ENCODE peak calls at places on chromosome 21, in ten cellular contexts. N is GM10248, L is fibroblast of lung, I is body of pancreas, G is fibroblast of the aortic adventitia, F is prostate gland, T is RWPE1, P is choroid plexus epithelial cell, Z is GM12865, S is heart left ventricle. E is an unnamed sample.

GRCh38 chr21:40841524-40842196 is 5.3 kb downstream of the DSCAM start:
- DNase-seq in F (peak; percentile 64), P (no peak), N (no peak), L (peak; percentile 40), Z (peak; percentile 2), T (no peak), I (peak; percentile 61), S (no peak), G (no peak), E (no peak)

GRCh38 chr21:31630062-31630711 is 29.3 kb upstream of the SOD1 start:
- DNase-seq in G (peak; percentile 82), T (peak; percentile 80), Z (no peak), I (peak; percentile 93), S (no peak), L (peak; percentile 90), F (peak; percentile 93), N (no peak), P (peak; percentile 97), E (peak; percentile 73)

GRCh38 chr21:42616366-42617340 is 36.8 kb upstream of the PDE9A start:
- DNase-seq in N (no peak), F (no peak), G (no peak), Z (no peak), I (no peak), L (no peak), P (no peak), T (no peak), S (no peak), E (no peak)

GRCh38 chr21:42187976-42188653 is 30.8 kb upstream of the ABCG1 start:
- DNase-seq in P (peak; percentile 36), L (peak; percentile 23), I (no peak), T (no peak), S (no peak), N (peak; percentile 85), G (peak; percentile 32), Z (peak; percentile 94), F (no peak), E (no peak)

GRCh38 chr21:20999567-21000169 is 1.5 kb downstream of the NCAM2 start:
- DNase-seq in L (peak; percentile 27), N (no peak), Z (peak; percentile 34), P (peak; percentile 76), I (no peak), T (peak; percentile 23), F (no peak), S (no peak), G (peak; percentile 80), E (no peak)

GRCh38 chr21:42395910-42396625 is at the start of gene TMPRSS3:
- DNase-seq in I (peak; percentile 64), S (no peak), F (peak; percentile 44), Z (no peak), L (no peak), T (peak; percentile 71), P (no peak), G (no peak), N (no peak), E (peak; percentile 43)

GRCh38 chr21:22993144-22993543 is 1994.9 kb downstream of the NCAM2 start:
- DNase-seq in L (no peak), S (no peak), P (no peak), G (no peak), T (no peak), I (no peak), F (no peak), Z (no peak), N (no peak), E (no peak)

GRCh38 chr21:31136891-31137290 is 98.6 kb upstream of the KRTAP19-8 start:
- DNase-seq in T (no peak), G (peak; percentile 23), L (peak; percentile 67), F (no peak), P (peak; percentile 93), S (no peak), Z (peak; percentile 63), I (no peak), N (no peak), E (no peak)

GRCh38 chr21:37452222-37452621 is 85.6 kb downstream of the DYRK1A start:
- DNase-seq in G (peak; percentile 93), I (no peak), N (no peak), S (no peak), F (no peak), T (peak; percentile 38), L (peak; percentile 94), Z (no peak), P (peak; percentile 94), E (no peak)

GRCh38 chr21:36709030-36709867 is 10.3 kb downstream of the SIM2 start:
- DNase-seq in F (no peak), S (no peak), G (no peak), L (no peak), T (no peak), N (peak; percentile 19), P (no peak), I (peak; percentile 8), Z (no peak), E (no peak)

GRCh38 chr21:20996421-20997307 is 1.5 kb upstream of the NCAM2 start:
- DNase-seq in F (no peak), N (no peak), P (peak; percentile 89), I (no peak), T (no peak), Z (no peak), L (peak; percentile 70), S (no peak), G (no peak), E (no peak)

GRCh38 chr21:18253252-18253651 is 8.6 kb downstream of the CHODL start:
- DNase-seq in G (no peak), S (no peak), P (no peak), N (no peak), F (no peak), Z (no peak), L (no peak), T (no peak), I (no peak), E (no peak)

GRCh38 chr21:45049725-45050359 is 24.5 kb upstream of the ADARB1 start:
- DNase-seq in G (no peak), T (no peak), Z (no peak), I (no peak), L (no peak), P (peak; percentile 43), S (no peak), N (no peak), F (no peak), E (no peak)

GRCh38 chr21:32705139-32705538 is 22.7 kb downstream of the SYNJ1 start:
- DNase-seq in G (peak; percentile 31), I (no peak), F (no peak), T (no peak), L (peak; percentile 57), Z (no peak), S (no peak), N (no peak), P (peak; percentile 51), E (no peak)

GRCh38 chr21:45267390-45267760 is 20.3 kb downstream of the POFUT2 start:
- DNase-seq in G (no peak), F (no peak), Z (no peak), I (no peak), N (no peak), T (no peak), S (no peak), L (no peak), P (no peak), E (no peak)

DNA sequence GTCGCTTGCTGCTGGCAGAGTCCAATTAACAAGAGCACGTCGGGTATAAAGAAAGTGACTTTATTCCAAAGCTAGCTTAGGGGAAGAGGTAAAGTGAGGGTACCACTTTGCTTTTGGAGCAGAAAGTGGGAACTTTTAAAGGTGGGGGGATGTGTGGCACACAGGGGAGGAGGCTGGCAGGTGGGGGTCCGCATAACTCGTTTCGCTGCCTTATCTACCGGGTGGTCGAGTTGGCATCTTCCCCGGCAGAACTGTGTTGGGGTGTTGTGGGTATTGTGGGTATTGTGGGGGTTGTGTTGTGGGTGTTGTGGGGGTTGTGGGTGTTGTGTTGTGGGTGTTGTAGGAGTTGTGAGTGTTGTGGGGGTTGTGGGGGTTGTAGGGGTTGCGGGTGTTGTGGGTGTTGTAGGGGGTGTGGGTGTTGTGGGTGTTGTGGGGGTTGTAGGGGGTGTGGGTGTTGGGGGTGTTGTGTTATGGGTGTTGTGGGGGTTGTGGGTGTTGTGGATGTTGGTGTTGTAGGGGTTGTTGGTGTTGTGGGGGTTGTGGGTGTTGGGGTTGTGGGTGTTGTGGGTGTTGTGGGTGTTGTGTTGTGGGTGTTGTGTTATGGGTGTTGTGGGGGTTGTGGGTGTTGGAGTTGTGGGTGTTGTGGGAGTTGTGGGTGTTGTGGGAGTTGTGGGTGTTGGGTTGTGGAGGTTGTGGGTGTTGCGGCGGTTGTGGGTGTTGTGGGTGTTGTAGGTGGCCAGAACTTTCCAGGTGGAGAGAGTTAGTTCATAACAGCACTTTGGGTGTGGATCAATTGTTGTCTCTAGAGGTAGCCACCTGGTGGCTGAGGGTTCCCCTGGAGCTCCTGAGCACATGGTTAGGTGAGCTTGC is 52.7 kb downstream of the AGPAT3 start:
- DNase-seq in G (no peak), N (peak; percentile 66), L (no peak), S (peak; percentile 4), F (no peak), P (no peak), I (no peak), Z (peak; percentile 72), T (no peak), E (peak; percentile 4)
- TF ChIP-seq CTCF in G (no peak), N (peak; percentile 37), L (no peak), S (no peak), F (no peak), P (peak; percentile 16), I (peak; percentile 5), Z (peak; percentile 41), T (no peak), E (no peak)

GRCh38 chr21:39096754-39097153 is 86.5 kb downstream of the PSMG1 start:
- DNase-seq in G (no peak), N (no peak), I (no peak), Z (no peak), T (no peak), S (no peak), P (no peak), F (no peak), L (no peak), E (no peak)
- TF ChIP-seq CTCF in G (no peak), N (no peak), I (no peak), Z (no peak), T (no peak), S (no peak), P (peak; percentile 16), F (no peak), L (no peak), E (no peak)

DNA sequence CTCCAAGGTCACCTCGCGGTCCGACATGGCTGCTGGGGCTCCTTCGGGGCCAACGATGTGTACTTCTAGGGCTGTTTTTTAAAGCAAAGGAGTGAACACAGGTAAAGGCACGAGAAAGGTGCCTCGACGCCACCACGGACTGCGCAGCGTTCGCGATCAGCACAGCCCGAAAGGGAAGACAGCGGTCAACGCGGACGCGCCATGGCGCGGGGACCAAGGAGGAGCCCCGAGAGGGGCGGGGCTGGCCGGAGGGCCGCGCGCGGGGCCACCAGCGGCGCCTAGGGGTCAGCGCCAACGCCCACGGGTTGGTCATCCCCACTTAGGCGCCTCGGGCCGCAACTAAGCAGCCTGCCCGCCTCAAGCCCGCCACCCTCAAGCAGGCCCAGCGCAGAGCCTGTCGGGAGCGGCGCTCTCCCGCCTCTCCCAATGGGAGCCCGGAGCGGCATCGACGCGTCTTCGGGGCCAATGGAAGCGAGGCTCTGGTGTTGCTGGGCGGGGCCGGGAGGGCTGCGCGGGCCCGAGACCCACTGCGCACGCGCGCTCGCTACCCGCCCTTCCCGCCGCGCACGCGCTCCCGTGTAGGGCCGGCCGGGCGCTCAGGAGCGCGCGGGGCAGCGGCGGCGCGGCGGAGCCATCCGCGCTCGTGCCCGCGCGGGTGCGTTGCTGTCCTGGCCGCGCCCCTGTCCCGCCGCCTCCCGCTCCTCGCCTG is at the start of gene DIP2A:
- DNase-seq in G (peak; percentile 94), I (peak; percentile 96), T (peak; percentile 99), S (peak; percentile 99), F (peak; percentile 93), Z (peak; percentile 99), L (peak; percentile 95), P (peak; percentile 98), N (peak; percentile 100), E (peak; percentile 89)
- TF ChIP-seq CTCF in G (no peak), I (peak; percentile 10), T (no peak), S (no peak), F (no peak), Z (no peak), L (no peak), P (no peak), N (no peak), E (no peak)

GRCh38 chr21:38787461-38788274 is 18.1 kb upstream of the ETS2 start:
- DNase-seq in N (peak; percentile 34), F (peak; percentile 83), S (no peak), L (peak; percentile 89), I (peak; percentile 94), G (peak; percentile 75), P (peak; percentile 66), Z (peak; percentile 66), T (peak; percentile 94), E (peak; percentile 89)
- TF ChIP-seq CTCF in N (no peak), F (no peak), S (no peak), L (no peak), I (no peak), G (no peak), P (no peak), Z (no peak), T (no peak), E (no peak)

E was measured in Calu3.